ENCODE peak calls at places on chromosome 21, in eight cellular contexts. M, F, D, K, O, S, G and Q are unnamed samples.

GRCh38 chr21:45329261-45330074 is 41.8 kb upstream of the POFUT2 start:
- DNase-seq in D (no peak), K (peak; percentile 61), S (no peak), F (no peak), O (peak; percentile 40), G (no peak), M (no peak), Q (no peak)

GRCh38 chr21:32611471-32611997 is 643 bp downstream of the CFAP298 start:
- DNase-seq in M (peak; percentile 44), G (no peak), D (peak; percentile 28), S (no peak), O (peak; percentile 7), F (no peak), K (peak; percentile 81), Q (no peak)

GRCh38 chr21:39350094-39351006 is 1.5 kb upstream of the HMGN1 start:
- DNase-seq in D (no peak), S (no peak), G (no peak), K (no peak), F (peak; percentile 48), M (no peak), O (no peak), Q (no peak)

GRCh38 chr21:38787461-38788274 is 18.1 kb upstream of the ETS2 start:
- DNase-seq in D (peak; percentile 78), S (no peak), G (peak; percentile 64), F (peak; percentile 58), M (no peak), K (no peak), O (peak; percentile 79), Q (no peak)

GRCh38 chr21:14913576-14914146 is 151.1 kb downstream of the NRIP1 start:
- DNase-seq in F (no peak), K (no peak), D (no peak), M (no peak), S (no peak), O (no peak), G (no peak), Q (no peak)

GRCh38 chr21:23131177-23131576 is 2133.0 kb downstream of the NCAM2 start:
- DNase-seq in F (no peak), S (no peak), D (no peak), G (no peak), O (no peak), K (no peak), M (no peak), Q (no peak)

GRCh38 chr21:41328660-41329300 is 12.2 kb downstream of the FAM3B start:
- DNase-seq in F (no peak), G (no peak), O (no peak), M (no peak), K (no peak), S (no peak), D (no peak), Q (no peak)

GRCh38 chr21:35048183-35048601 is 910 bp downstream of the RUNX1 start:
- DNase-seq in G (no peak), O (no peak), D (peak; percentile 34), K (peak; percentile 90), F (no peak), S (no peak), M (peak; percentile 45), Q (no peak)

GRCh38 chr21:45985471-45986315 is 4.1 kb downstream of the COL6A1 start:
- DNase-seq in F (no peak), D (no peak), G (no peak), S (peak; percentile 42), K (peak; percentile 75), O (no peak), M (no peak), Q (no peak)

GRCh38 chr21:35727830-35728229 is 332.5 kb downstream of the SETD4 start:
- DNase-seq in M (no peak), F (no peak), O (no peak), D (no peak), K (no peak), G (no peak), S (no peak), Q (no peak)

GRCh38 chr21:14880922-14881321 is 183.9 kb downstream of the NRIP1 start:
- DNase-seq in F (peak; percentile 32), K (no peak), S (no peak), O (no peak), M (no peak), D (peak; percentile 87), G (no peak), Q (no peak)

GRCh38 chr21:46438241-46438640 is 20.4 kb upstream of the DIP2A start:
- DNase-seq in K (peak; percentile 62), O (no peak), M (no peak), S (no peak), F (no peak), D (no peak), G (no peak), Q (no peak)

GRCh38 chr21:36029309-36029708 is 31.0 kb downstream of the SETD4 start:
- DNase-seq in S (no peak), G (no peak), K (no peak), F (no peak), D (no peak), M (no peak), O (no peak), Q (no peak)

GRCh38 chr21:42827588-42827987 is 51.8 kb downstream of the WDR4 start:
- DNase-seq in S (no peak), M (no peak), F (no peak), O (no peak), D (no peak), G (no peak), K (no peak), Q (no peak)

GRCh38 chr21:42829417-42829816 is 49.9 kb downstream of the WDR4 start:
- DNase-seq in K (peak; percentile 29), O (no peak), F (no peak), G (no peak), M (no peak), S (no peak), D (no peak), Q (no peak)

GRCh38 chr21:42829954-42830353 is 49.4 kb downstream of the WDR4 start:
- DNase-seq in G (no peak), M (no peak), D (no peak), K (peak; percentile 31), O (no peak), S (no peak), F (no peak), Q (no peak)

GRCh38 chr21:42833439-42833815 is 45.9 kb downstream of the WDR4 start:
- DNase-seq in D (no peak), O (peak; percentile 38), G (no peak), K (peak; percentile 75), F (peak; percentile 6), M (peak; percentile 35), S (no peak), Q (no peak)

DNA sequence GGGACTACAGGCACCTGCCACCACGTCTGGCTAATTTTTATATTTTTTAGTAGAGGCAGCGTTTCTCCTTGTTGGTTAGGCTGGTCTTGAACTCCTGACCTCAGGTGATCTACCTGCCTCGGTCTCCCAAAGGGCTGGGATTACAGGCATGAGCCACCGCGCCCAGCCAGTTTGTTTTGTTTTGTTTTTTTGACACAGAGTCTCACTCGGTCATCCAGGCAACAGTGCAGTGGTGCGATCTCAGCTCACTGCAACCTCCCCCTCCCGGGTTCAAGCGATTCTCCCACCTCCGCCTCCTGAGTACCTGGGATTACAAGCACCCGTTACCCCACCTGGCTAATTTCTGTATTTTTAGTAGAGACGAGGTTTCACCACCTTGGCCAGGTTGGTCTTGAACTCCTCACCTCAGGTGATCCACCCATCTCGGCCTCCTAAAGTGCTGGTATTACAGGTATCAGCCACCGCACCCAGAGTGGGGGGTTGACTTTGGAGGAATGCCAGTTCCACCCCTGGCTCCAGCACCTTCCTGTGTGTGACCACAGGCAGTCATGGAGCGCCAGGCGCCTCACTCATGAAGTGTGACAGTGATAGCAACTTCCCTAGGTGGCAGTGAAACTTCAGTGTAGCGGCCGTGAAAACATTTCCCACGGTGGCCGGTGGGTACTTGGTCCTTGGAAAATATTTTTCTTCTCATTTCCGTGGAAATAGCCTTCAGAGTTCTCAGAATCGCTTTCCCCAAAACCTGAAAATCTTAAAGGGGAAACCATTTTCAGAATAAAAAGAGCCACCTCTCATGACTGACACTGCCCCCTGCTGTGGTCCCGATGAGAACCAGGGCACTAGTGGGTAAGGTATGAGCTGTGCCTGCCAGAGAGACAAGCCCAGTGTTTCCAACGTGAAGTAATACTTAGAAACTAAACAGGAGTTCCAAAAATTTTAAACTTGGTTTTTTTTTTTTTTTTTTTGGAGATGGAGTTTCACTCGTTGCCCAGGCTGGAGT is 48.6 kb downstream of the WDR4 start:
- DNase-seq in M (no peak), S (no peak), K (peak; percentile 69), O (no peak), F (no peak), D (no peak), G (no peak), Q (no peak)
- TF ChIP-seq CTCF in M (peak; percentile 11), S (peak; percentile 13), K (no peak), O (no peak), F (no peak), D (peak; percentile 41), G (no peak), Q (no peak)

DNA sequence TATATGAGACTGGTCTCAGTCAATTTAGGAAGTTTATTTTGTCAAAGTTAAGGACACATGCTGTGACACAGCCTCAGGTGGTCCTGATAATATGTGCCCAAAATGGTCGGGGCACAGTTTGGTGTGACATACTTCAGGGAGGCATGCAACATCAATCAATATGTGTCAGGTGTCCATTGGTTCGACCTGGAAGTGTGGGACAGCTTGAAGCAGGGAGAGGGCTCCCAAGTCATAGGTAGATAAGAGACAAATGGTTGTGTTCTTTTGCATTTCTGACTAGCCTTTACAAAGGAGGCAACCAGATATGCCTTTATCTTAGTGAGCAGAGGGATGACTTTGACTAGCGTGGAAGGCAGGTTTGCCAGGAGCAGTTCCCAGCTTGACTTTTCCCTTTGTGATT is 4.5 kb upstream of the ERVH48-1 start:
- DNase-seq in F (no peak), O (no peak), K (peak; percentile 7), G (no peak), M (no peak), D (no peak), S (no peak), Q (no peak)
- TF ChIP-seq CTCF in F (no peak), O (no peak), K (no peak), G (no peak), M (no peak), D (no peak), S (no peak), Q (no peak)

DNA sequence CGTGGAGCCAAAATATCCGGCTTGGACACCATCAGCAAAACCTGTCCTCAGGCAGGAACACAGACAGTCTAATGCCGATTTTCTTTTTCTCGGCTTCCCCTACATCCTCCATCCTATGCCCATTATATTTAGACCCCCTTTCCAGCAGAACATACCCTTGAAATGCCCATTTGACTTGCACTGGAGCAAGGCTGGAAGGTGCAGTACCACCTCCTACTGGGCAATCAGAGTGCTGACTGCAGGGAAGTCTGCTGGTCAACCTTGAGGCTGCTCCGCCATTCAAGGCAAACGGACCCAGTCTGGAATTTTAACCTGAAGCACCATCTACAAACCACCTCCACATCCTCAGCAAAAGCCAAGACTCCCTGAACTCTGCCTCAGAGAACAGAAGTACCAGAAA is 79.5 kb downstream of the TIAM1 start:
- DNase-seq in O (no peak), F (no peak), D (no peak), S (no peak), M (no peak), K (no peak), G (no peak), Q (no peak)
- TF ChIP-seq CTCF in O (no peak), F (no peak), D (no peak), S (no peak), M (no peak), K (no peak), G (no peak), Q (no peak)

GRCh38 chr21:19321688-19322087 is 918.1 kb upstream of the TMPRSS15 start:
- DNase-seq in D (no peak), M (no peak), S (no peak), K (no peak), G (no peak), F (no peak), O (no peak), Q (no peak)

GRCh38 chr21:19326581-19327319 is 923.2 kb upstream of the TMPRSS15 start:
- DNase-seq in G (no peak), M (no peak), O (no peak), F (no peak), D (no peak), K (no peak), S (no peak), Q (no peak)

GRCh38 chr21:19322360-19322759 is 918.8 kb upstream of the TMPRSS15 start:
- DNase-seq in D (no peak), F (peak; percentile 1), M (no peak), G (no peak), K (no peak), S (no peak), O (no peak), Q (no peak)
- TF ChIP-seq CTCF in D (peak; percentile 41), F (no peak), M (no peak), G (peak; percentile 39), K (no peak), S (no peak), O (no peak), Q (no peak)